ENCODE peak calls at places on chromosomes 6 and 20, in five cellular contexts. O is CD8-positive, alpha-beta T cell; V is tibial artery; U is pancreas; H is SK-N-SH. F is an unnamed sample. For H3K27me3, the result is how much of the 10 kb centered on the place peaks cover.

GRCh38 chr20:35215066-35215956 is 11.2 kb upstream of the MMP24 start:
- DNase-seq in U (no peak), O (no peak), V (no peak), H (no peak), F (no peak)

GRCh38 chr20:37697314-37697713 is 3.5 kb downstream of the CTNNBL1 start:
- DNase-seq in V (no peak), H (no peak), U (no peak), O (no peak), F (no peak)

GRCh38 chr20:62609170-62609786 is 33.0 kb upstream of the SLCO4A1 start:
- DNase-seq in O (no peak), H (no peak), V (no peak), U (no peak), F (no peak)

GRCh38 chr20:54070187-54070987 is at the start of gene BCAS1:
- DNase-seq in H (no peak), O (no peak), V (no peak), U (peak), F (no peak)

GRCh38 chr6:99746261-99746895 is 139.7 kb downstream of the PRDM13 start:
- DNase-seq in O (peak), V (no peak), H (peak), U (peak), F (peak)

GRCh38 chr6:43716099-43716498 is 28.5 kb upstream of the MRPS18A start:
- DNase-seq in O (no peak), U (no peak), V (no peak), H (peak), F (no peak)

GRCh38 chr6:137111296-137112066 is 62.0 kb downstream of the IL22RA2 start:
- DNase-seq in V (no peak), O (no peak), H (no peak), U (no peak), F (no peak)

GRCh38 chr20:55478739-55479450 is 526.4 kb downstream of the CBLN4 start:
- DNase-seq in O (no peak), U (no peak), V (no peak), H (peak), F (no peak)

GRCh38 chr6:128252293-128253176 is 267.9 kb downstream of the PTPRK start:
- DNase-seq in U (no peak), V (no peak), H (no peak), O (no peak), F (no peak)

GRCh38 chr6:11772109-11772830 is 6.3 kb downstream of the ADTRP start:
- DNase-seq in H (no peak), U (no peak), O (no peak), V (no peak), F (no peak)

GRCh38 chr20:54267510-54268003 is 59.7 kb downstream of the PFDN4 start:
- DNase-seq in V (no peak), H (no peak), U (no peak), O (no peak), F (no peak)

GRCh38 chr6:137776786-137777185 is 90.3 kb upstream of the TNFAIP3 start:
- DNase-seq in H (no peak), V (no peak), O (no peak), U (no peak), F (no peak)

GRCh38 chr6:150282806-150283205 is 86.0 kb upstream of the IYD start:
- DNase-seq in V (no peak), U (no peak), O (no peak), H (no peak), F (no peak)

GRCh38 chr20:62527781-62528180 is 52.0 kb upstream of the GATA5 start:
- DNase-seq in U (no peak), V (no peak), O (no peak), H (no peak), F (no peak)

GRCh38 chr20:34437330-34437986 is 74.4 kb downstream of the ITCH start:
- DNase-seq in H (no peak), U (no peak), V (no peak), O (no peak), F (no peak)

GRCh38 chr6:156720739-156721714 is 56.2 kb upstream of the ARID1B start:
- DNase-seq in O (no peak), H (no peak), V (no peak), U (peak), F (peak)

GRCh38 chr20:49397525-49397924 is 84.9 kb downstream of the KCNB1 start:
- DNase-seq in V (no peak), U (no peak), O (no peak), H (no peak), F (no peak)

GRCh38 chr20:45857114-45857835 is at the start of the genes ACOT8 and ZSWIM3:
- DNase-seq in U (peak), H (peak), O (peak), V (peak), F (peak)

GRCh38 chr20:48594533-48594932 is 233.3 kb downstream of the PREX1 start:
- DNase-seq in H (no peak), V (peak), O (no peak), U (no peak), F (no peak)

GRCh38 chr20:38085031-38085430 is 51.5 kb downstream of the RPRD1B start:
- DNase-seq in U (no peak), O (no peak), V (no peak), H (no peak), F (no peak)

GRCh38 chr6:166744654-166745134 is 117.6 kb upstream of the RPS6KA2 start:
- DNase-seq in U (no peak), V (no peak), O (no peak), H (no peak), F (no peak)

GRCh38 chr6:51550243-51550642 is 537.2 kb downstream of the PKHD1 start:
- DNase-seq in O (no peak), H (no peak), V (no peak), U (no peak), F (no peak)

GRCh38 chr6:95593025-95593424 is 15.7 kb downstream of the MANEA start:
- DNase-seq in O (no peak), H (no peak), U (no peak), V (no peak), F (peak)

GRCh38 chr6:10373642-10374359 is 41.1 kb downstream of the TFAP2A start:
- DNase-seq in H (no peak), O (no peak), U (no peak), V (no peak), F (no peak)

GRCh38 chr20:50762045-50762422 is 30.7 kb downstream of the PARD6B start:
- DNase-seq in V (no peak), H (no peak), O (no peak), U (no peak), F (peak)

GRCh38 chr6:75532521-75532920 is 38.9 kb upstream of the FILIP1 start:
- DNase-seq in H (no peak), O (no peak), V (no peak), U (no peak), F (no peak)

GRCh38 chr6:112639436-112639835 is 292.3 kb downstream of the RFPL4B start:
- DNase-seq in V (no peak), U (no peak), H (no peak), O (no peak), F (no peak)

GRCh38 chr20:51660741-51661608 is 107.2 kb downstream of the ATP9A start:
- DNase-seq in H (peak), V (no peak), U (no peak), O (no peak), F (no peak)

GRCh38 chr6:93418448-93419303 is 683 bp downstream of the EPHA7 start:
- DNase-seq in O (no peak), U (peak), V (peak), H (peak), F (peak)

GRCh38 chr6:169971951-169972651 is 220.7 kb downstream of the ERMARD start:
- DNase-seq in U (peak), V (peak), O (no peak), H (peak), F (no peak)

GRCh38 chr6:52503853-52504777 is 72.7 kb downstream of the TRAM2 start:
- DNase-seq in H (peak), O (no peak), U (peak), V (peak), F (peak)

GRCh38 chr6:70413829-70414494 is 654 bp downstream of the FAM135A start:
- DNase-seq in H (peak), V (no peak), U (no peak), O (no peak), F (peak)

GRCh38 chr20:62389601-62390087 is 2.7 kb downstream of the RPS21 start:
- DNase-seq in U (no peak), H (no peak), V (no peak), O (no peak), F (no peak)

GRCh38 chr6:88164061-88164460 is 2.1 kb downstream of the CNR1 start:
- DNase-seq in O (no peak), H (no peak), U (no peak), V (no peak), F (no peak)
- H3K27me3 ChIP-seq in O (under half), H (under half), U (under half), V (under half), F (under half)

GRCh38 chr6:29942275-29943052 is at the start of gene HLA-A:
- DNase-seq in O (peak), U (peak), V (peak), H (peak), F (peak)
- TF ChIP-seq CTCF in O (no peak), U (no peak), V (no peak), H (peak), F (no peak)

GRCh38 chr6:77466055-77467028 is 3.1 kb upstream of the HTR1B start:
- DNase-seq in V (peak), H (peak), U (peak), O (no peak), F (peak)
- H3K27me3 ChIP-seq in V (under half), H (under half), U (under half), O (under half), F (under half)

GRCh38 chr6:23656826-23657225 is 469.2 kb upstream of the NRSN1 start:
- DNase-seq in H (no peak), V (no peak), O (no peak), U (no peak), F (no peak)

GRCh38 chr6:23656257-23656731 is 469.7 kb upstream of the NRSN1 start:
- DNase-seq in U (no peak), O (no peak), V (no peak), H (peak), F (no peak)

GRCh38 chr6:23655502-23655901 is 470.5 kb upstream of the NRSN1 start:
- DNase-seq in H (peak), V (no peak), O (no peak), U (no peak), F (no peak)

GRCh38 chr6:23661549-23661948 is 464.5 kb upstream of the NRSN1 start:
- DNase-seq in O (no peak), H (no peak), U (no peak), V (no peak), F (no peak)

GRCh38 chr6:23659125-23659524 is 466.9 kb upstream of the NRSN1 start:
- DNase-seq in H (peak), U (no peak), V (no peak), O (no peak), F (no peak)
- TF ChIP-seq CTCF in H (peak), U (no peak), V (no peak), O (no peak), F (no peak)

GRCh38 chr6:41423002-41423401 is 87.6 kb downstream of the NCR2 start:
- DNase-seq in O (no peak), U (no peak), H (no peak), V (no peak), F (peak)
- H3K27me3 ChIP-seq in O (under half), U (under half), H (half or more), V (under half), F (under half)

F was measured in thyroid gland.